ENCODE peak calls at places on chromosomes 12 and 14, in five cellular contexts. A is cardiac fibroblast, M is right lobe of liver, U is Panc1, H is left lung. L is an unnamed sample.

GRCh38 chr12:25997401-25997973 is 39.0 kb downstream of the RASSF8 start:
- DNase-seq in A (peak; percentile 96), M (no peak), U (peak; percentile 82), H (no peak), L (no peak)

GRCh38 chr12:110353211-110353965 is 50.1 kb downstream of the ANAPC7 start:
- DNase-seq in A (no peak), M (no peak), U (no peak), H (no peak), L (no peak)

GRCh38 chr14:23644195-23644918 is 8.2 kb downstream of the DHRS2 start:
- DNase-seq in A (no peak), M (no peak), U (no peak), H (no peak), L (no peak)

GRCh38 chr12:14272954-14273910 is 92.2 kb upstream of the ATF7IP start:
- DNase-seq in A (no peak), M (no peak), U (no peak), H (no peak), L (peak; percentile 50)

GRCh38 chr12:34297126-34297789 is 275.0 kb downstream of the ALG10 start:
- DNase-seq in A (no peak), M (no peak), U (no peak), H (peak; percentile 35), L (no peak)

GRCh38 chr14:20997564-20997963 is 1.5 kb upstream of the SLC39A2 start:
- DNase-seq in A (no peak), M (no peak), U (no peak), H (no peak), L (no peak)

GRCh38 chr12:49924847-49925246 is 21.1 kb upstream of the FAIM2 start:
- DNase-seq in A (no peak), M (no peak), U (no peak), H (peak; percentile 71), L (no peak)

GRCh38 chr12:131910302-131911110 is 16.1 kb downstream of the ULK1 start:
- DNase-seq in A (no peak), M (no peak), U (no peak), H (peak; percentile 75), L (no peak)

GRCh38 chr14:74888164-74889158 is 6.7 kb downstream of the DLST start:
- DNase-seq in A (no peak), M (no peak), U (no peak), H (no peak), L (no peak)

GRCh38 chr12:78672033-78672432 is 192.5 kb upstream of the SYT1 start:
- DNase-seq in A (no peak), M (no peak), U (no peak), H (no peak), L (no peak)

GRCh38 chr14:42214981-42215491 is 608.4 kb downstream of the LRFN5 start:
- DNase-seq in A (peak; percentile 83), M (no peak), U (peak; percentile 89), H (no peak), L (no peak)

GRCh38 chr12:104740668-104741067 is 217.4 kb downstream of the SLC41A2 start:
- DNase-seq in A (no peak), M (no peak), U (no peak), H (no peak), L (peak; percentile 52)

GRCh38 chr14:54920052-54920451 is 17.4 kb upstream of the GCH1 start:
- DNase-seq in A (no peak), M (no peak), U (no peak), H (no peak), L (no peak)

GRCh38 chr12:102406033-102406584 is 74.3 kb downstream of the IGF1 start:
- DNase-seq in A (peak; percentile 11), M (no peak), U (no peak), H (no peak), L (no peak)

GRCh38 chr14:60652674-60653387 is 3.6 kb upstream of the SIX1 start:
- DNase-seq in A (no peak), M (no peak), U (no peak), H (peak; percentile 67), L (no peak)

GRCh38 chr12:76856018-76856644 is 22.7 kb downstream of the CSRP2 start:
- DNase-seq in A (no peak), M (no peak), U (no peak), H (no peak), L (no peak)

GRCh38 chr12:76859621-76860020 is 19.2 kb downstream of the CSRP2 start:
- DNase-seq in A (no peak), M (no peak), U (no peak), H (no peak), L (no peak)

GRCh38 chr12:76860301-76860700 is 18.5 kb downstream of the CSRP2 start:
- DNase-seq in A (no peak), M (no peak), U (no peak), H (no peak), L (no peak)

GRCh38 chr12:76855266-76855665 is 23.6 kb downstream of the CSRP2 start:
- DNase-seq in A (no peak), M (no peak), U (no peak), H (no peak), L (no peak)
- TF ChIP-seq CTCF in A (no peak), M (no peak), U (no peak), H (no peak), L (no peak)

DNA sequence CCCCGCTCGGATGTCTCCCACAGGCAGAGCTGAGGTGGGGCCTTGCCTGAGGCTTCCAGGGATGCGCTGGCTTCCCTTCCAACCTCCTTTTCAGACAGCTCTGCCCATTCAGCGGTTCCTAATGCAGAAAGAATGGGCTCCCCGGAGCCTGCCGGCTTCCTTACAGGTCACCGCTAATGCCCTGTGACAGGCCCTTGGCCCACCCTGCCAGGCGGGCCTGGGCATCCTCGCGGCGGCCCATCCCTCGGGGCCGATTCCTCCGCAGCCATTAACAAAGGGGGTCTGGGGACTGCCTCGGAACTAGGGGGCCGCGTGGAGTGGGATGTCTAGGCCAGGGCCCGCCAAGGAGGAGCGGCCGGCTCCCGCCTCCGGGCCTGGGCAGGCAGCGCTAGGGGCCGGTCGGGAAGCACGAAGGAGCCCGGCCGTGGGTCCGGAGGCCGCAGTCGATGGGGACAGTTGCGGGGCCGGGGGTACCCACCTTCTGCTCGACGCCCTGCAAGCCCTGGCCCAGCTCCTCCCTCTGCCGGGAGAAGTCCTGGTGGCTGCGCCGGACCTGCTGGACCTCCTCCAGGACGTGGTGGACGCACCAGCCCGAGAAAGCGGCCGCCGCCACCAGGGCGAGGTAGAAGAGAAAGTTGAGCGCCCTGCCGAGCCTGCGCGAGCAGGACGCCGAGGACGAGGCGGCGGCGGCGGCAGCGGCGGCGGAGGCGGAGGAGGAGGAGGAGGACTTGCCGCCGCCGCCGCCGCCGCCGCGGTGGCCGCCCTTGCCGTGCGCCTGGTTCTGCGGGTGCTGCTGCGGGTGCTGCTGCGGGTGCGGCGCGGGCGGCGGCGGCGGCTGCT is 709 bp downstream of the CKAP4 start:
- DNase-seq in A (peak; percentile 77), M (peak; percentile 77), U (no peak), H (peak; percentile 93), L (peak; percentile 58)
- TF ChIP-seq CTCF in A (peak; percentile 14), M (no peak), U (no peak), H (no peak), L (no peak)

GRCh38 chr12:53986686-53987180 is 1.8 kb downstream of the HOXC10 start:
- DNase-seq in A (no peak), M (no peak), U (no peak), H (no peak), L (no peak)

GRCh38 chr12:53985900-53986685 is 1.1 kb downstream of the HOXC10 start:
- DNase-seq in A (no peak), M (no peak), U (no peak), H (no peak), L (peak; percentile 35)

GRCh38 chr12:53984901-53985357 is at the start of gene HOXC10:
- DNase-seq in A (peak; percentile 66), M (no peak), U (peak; percentile 95), H (no peak), L (peak; percentile 95)

GRCh38 chr12:53983580-53984572 is 1.1 kb upstream of the HOXC10 start:
- DNase-seq in A (no peak), M (no peak), U (no peak), H (no peak), L (no peak)

GRCh38 chr12:53985358-53985899 is 483 bp downstream of the HOXC10 start:
- DNase-seq in A (no peak), M (no peak), U (no peak), H (no peak), L (no peak)
- TF ChIP-seq CTCF in A (no peak), M (no peak), U (no peak), H (no peak), L (no peak)

GRCh38 chr12:65602191-65602578 is 222.1 kb upstream of the HMGA2 start:
- DNase-seq in A (peak; percentile 53), M (no peak), U (no peak), H (no peak), L (no peak)

GRCh38 chr12:65605019-65605418 is 219.3 kb upstream of the HMGA2 start:
- DNase-seq in A (peak; percentile 40), M (no peak), U (no peak), H (no peak), L (no peak)

GRCh38 chr12:65606008-65606766 is 218.1 kb upstream of the HMGA2 start:
- DNase-seq in A (no peak), M (no peak), U (no peak), H (no peak), L (no peak)

GRCh38 chr12:65603428-65604351 is 220.6 kb upstream of the HMGA2 start:
- DNase-seq in A (peak; percentile 86), M (no peak), U (peak; percentile 57), H (no peak), L (no peak)

DNA sequence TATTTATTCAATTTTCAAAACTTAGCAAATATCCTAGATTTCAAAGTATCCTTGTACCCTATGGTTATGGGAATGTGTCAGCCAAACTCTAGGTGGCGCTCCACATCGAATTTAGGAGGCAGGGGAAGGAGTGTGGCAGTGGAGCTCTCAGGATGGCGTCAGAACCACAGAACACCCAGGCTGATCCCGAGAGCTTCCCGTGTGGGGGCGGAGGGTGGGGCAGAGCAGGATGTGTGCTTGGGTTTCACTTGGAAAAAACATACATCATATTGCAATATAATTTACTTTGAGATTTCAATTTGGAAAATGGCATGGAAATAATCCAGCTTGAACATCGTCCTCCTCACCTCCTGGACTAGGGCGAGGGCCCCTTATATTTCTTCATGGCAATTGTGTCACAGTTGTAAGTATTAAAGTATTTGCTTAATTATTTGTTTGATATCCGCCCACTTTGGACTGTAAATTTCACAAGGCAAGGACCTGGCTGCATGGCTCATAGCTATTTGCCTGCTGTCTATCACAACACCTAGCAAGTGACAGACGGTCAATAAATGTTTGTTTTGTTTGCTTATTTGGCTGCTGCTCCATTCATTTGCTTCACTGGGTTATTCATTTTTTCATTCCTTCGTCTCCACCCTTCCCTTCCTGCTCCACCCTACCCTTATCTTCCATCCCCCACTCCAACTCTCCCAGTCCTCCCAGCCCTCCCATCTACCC is 221.5 kb upstream of the HMGA2 start:
- DNase-seq in A (peak; percentile 96), M (peak; percentile 63), U (peak; percentile 76), H (peak; percentile 52), L (peak; percentile 18)
- TF ChIP-seq CTCF in A (peak; percentile 81), M (peak; percentile 39), U (peak; percentile 81), H (peak; percentile 60), L (peak; percentile 72)

GRCh38 chr12:57888407-57889157 is 42.1 kb upstream of the CTDSP2 start:
- DNase-seq in A (peak; percentile 62), M (no peak), U (no peak), H (no peak), L (peak; percentile 43)
- TF ChIP-seq CTCF in A (no peak), M (no peak), U (no peak), H (no peak), L (no peak)

L was measured in OCI-LY7.